ENCODE peak calls at places on chromosome 11, in five cellular contexts. M, E, S, N and K are unnamed samples.
A peak's percentile ranks its signal among the peaks of the same experiment; 100 is the strongest.

GRCh38 chr11:86220654-86221053 is 23.9 kb upstream of the EED start:
- DNase-seq in M (no peak), E (no peak), S (no peak), N (no peak), K (no peak)

GRCh38 chr11:119478711-119479285 is 55.8 kb upstream of the THY1 start:
- DNase-seq in M (no peak), E (no peak), S (no peak), N (no peak), K (no peak)

GRCh38 chr11:44112083-44112865 is 16.8 kb downstream of the EXT2 start:
- DNase-seq in M (peak; percentile 58), E (no peak), S (no peak), N (no peak), K (peak; percentile 58)

GRCh38 chr11:48055292-48056132 is 75.2 kb downstream of the PTPRJ start:
- DNase-seq in M (no peak), E (no peak), S (no peak), N (peak; percentile 71), K (peak; percentile 52)

GRCh38 chr11:115201121-115201792 is 303.0 kb downstream of the CADM1 start:
- DNase-seq in M (peak; percentile 87), E (no peak), S (no peak), N (no peak), K (peak; percentile 56)

GRCh38 chr11:124678416-124678815 is 4.7 kb downstream of the SPA17 start:
- DNase-seq in M (no peak), E (no peak), S (no peak), N (no peak), K (no peak)

GRCh38 chr11:132024587-132025295 is 654.3 kb downstream of the NTM start:
- DNase-seq in M (peak; percentile 39), E (no peak), S (no peak), N (no peak), K (peak; percentile 83)

GRCh38 chr11:34904421-34904950 is 11.7 kb downstream of the APIP start:
- DNase-seq in M (no peak), E (no peak), S (no peak), N (peak; percentile 11), K (no peak)

GRCh38 chr11:47514825-47515647 is 37.9 kb downstream of the CELF1 start:
- DNase-seq in M (peak; percentile 84), E (no peak), S (no peak), N (no peak), K (peak; percentile 91)

GRCh38 chr11:126466288-126467045 is 111.0 kb downstream of the ST3GAL4 start:
- DNase-seq in M (no peak), E (no peak), S (no peak), N (peak; percentile 58), K (no peak)

GRCh38 chr11:134879341-134879740 is 467.3 kb upstream of the B3GAT1 start:
- DNase-seq in M (no peak), E (no peak), S (no peak), N (no peak), K (no peak)

GRCh38 chr11:48028909-48029685 is 48.7 kb downstream of the PTPRJ start:
- DNase-seq in M (peak; percentile 30), E (no peak), S (no peak), N (peak; percentile 58), K (no peak)

GRCh38 chr11:126338346-126339055 is 17.0 kb upstream of the ST3GAL4 start:
- DNase-seq in M (no peak), E (no peak), S (no peak), N (no peak), K (no peak)

GRCh38 chr11:11148104-11148509 is 204.9 kb downstream of the CSNK2A3 start:
- DNase-seq in M (peak; percentile 85), E (no peak), S (peak; percentile 50), N (no peak), K (peak; percentile 76)

GRCh38 chr11:78810489-78811090 is 235.9 kb upstream of the NARS2 start:
- DNase-seq in M (no peak), E (no peak), S (peak; percentile 38), N (no peak), K (no peak)

GRCh38 chr11:104883342-104883741 is 14.9 kb downstream of the CASP12 start:
- DNase-seq in M (no peak), E (no peak), S (no peak), N (no peak), K (no peak)

GRCh38 chr11:80197155-80197554 is 756.3 kb upstream of the TENM4 start:
- DNase-seq in M (no peak), E (no peak), S (no peak), N (no peak), K (no peak)

GRCh38 chr11:76408171-76408965 is 27.2 kb downstream of the GVQW3 start:
- DNase-seq in M (no peak), E (no peak), S (no peak), N (peak; percentile 45), K (peak; percentile 7)

GRCh38 chr11:120554771-120555432 is 43.4 kb downstream of the GRIK4 start:
- DNase-seq in M (peak; percentile 54), E (no peak), S (peak; percentile 45), N (peak; percentile 5), K (peak; percentile 77)

GRCh38 chr11:64759722-64760719 is at the start of gene PYGM:
- DNase-seq in M (peak; percentile 60), E (peak; percentile 66), S (peak; percentile 90), N (no peak), K (peak; percentile 63)
- H3K4me1 ChIP-seq in M (peaks cover 26% of the 10 kb centered on the region), E (peaks cover 40% of the 10 kb centered on the region), S (peaks cover 47% of the 10 kb centered on the region), N (peaks cover 44% of the 10 kb centered on the region), K (peaks cover 54% of the 10 kb centered on the region)

GRCh38 chr11:113278481-113278880 is 35.9 kb upstream of the TTC12 start:
- DNase-seq in M (no peak), E (no peak), S (no peak), N (no peak), K (no peak)
- H3K4me2 ChIP-seq in M (no peak overlapping the region), E (no peak overlapping the region), S (no peak overlapping the region), N (no peak overlapping the region), K (no peak overlapping the region)

GRCh38 chr11:5989203-5989602 is 2.4 kb upstream of the OR52L1 start:
- DNase-seq in M (no peak), E (no peak), S (no peak), N (no peak), K (no peak)
- H3K4me1 ChIP-seq in M (no peaks in the 10 kb centered on the region), E (no peaks in the 10 kb centered on the region), S (no peaks in the 10 kb centered on the region), N (no peaks in the 10 kb centered on the region), K (no peaks in the 10 kb centered on the region)

DNA sequence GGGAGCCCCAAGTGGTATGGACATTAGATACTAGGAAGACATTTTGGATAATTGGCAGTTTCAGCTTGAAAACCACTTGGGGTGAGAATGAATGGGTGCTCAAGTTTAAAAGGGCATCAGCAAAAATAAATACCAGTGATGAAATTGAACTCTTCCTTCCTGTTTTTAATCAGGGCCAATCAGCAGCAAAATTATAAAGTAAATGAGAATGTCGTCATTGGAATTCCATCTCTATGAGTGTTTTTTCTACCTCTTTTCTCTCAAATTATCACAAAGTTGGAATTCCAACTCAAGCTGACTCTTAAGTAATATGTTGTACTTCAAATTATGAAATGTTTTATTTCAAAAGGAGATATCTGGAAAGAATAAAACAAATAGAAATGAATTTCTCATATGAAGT is 730.6 kb downstream of the METTL15 start:
- DNase-seq in M (no peak), E (no peak), S (no peak), N (no peak), K (no peak)
- H3K4me2 ChIP-seq in M (no peak overlapping the region), E (no peak overlapping the region), S (no peak overlapping the region), N (no peak overlapping the region), K (no peak overlapping the region)

GRCh38 chr11:64876226-64876750 is 2.1 kb downstream of the EHD1 start:
- DNase-seq in M (no peak), E (no peak), S (no peak), N (no peak), K (no peak)

GRCh38 chr11:64872790-64873488 is 5.5 kb downstream of the EHD1 start:
- DNase-seq in M (no peak), E (no peak), S (no peak), N (peak; percentile 58), K (no peak)

GRCh38 chr11:64874308-64874707 is 4.1 kb downstream of the EHD1 start:
- DNase-seq in M (no peak), E (no peak), S (no peak), N (peak; percentile 69), K (peak; percentile 68)

GRCh38 chr11:64875369-64876225 is 2.8 kb downstream of the EHD1 start:
- DNase-seq in M (no peak), E (no peak), S (no peak), N (peak; percentile 66), K (no peak)

DNA sequence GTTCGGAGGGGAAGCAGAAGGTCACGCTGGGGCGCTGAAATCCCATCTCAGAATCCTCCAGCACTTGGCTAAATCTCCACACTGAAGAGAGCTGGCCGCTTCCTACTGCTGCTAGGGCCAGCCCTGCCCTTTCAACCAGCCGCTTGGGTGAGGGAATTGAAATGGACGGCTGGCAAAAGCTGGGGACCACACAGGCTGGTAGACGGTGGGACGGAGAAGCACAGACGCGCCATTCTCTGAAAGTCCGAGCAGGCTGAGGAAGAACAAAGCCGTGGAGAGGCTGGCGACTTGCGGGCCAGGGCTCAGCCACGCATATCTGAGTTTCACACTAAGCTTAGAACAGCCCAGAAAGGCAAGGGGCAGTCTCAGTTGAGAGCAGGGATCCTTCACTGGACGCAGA is 3.6 kb downstream of the EHD1 start:
- DNase-seq in M (no peak), E (no peak), S (peak; percentile 37), N (no peak), K (no peak)
- H3K4me1 ChIP-seq in M (peaks cover 29% of the 10 kb centered on the region), E (peaks cover 31% of the 10 kb centered on the region), S (peaks cover 25% of the 10 kb centered on the region), N (peaks cover 76% of the 10 kb centered on the region), K (peaks cover 57% of the 10 kb centered on the region)

GRCh38 chr11:117473692-117474091 is 146.0 kb downstream of the CEP164 start:
- DNase-seq in M (no peak), E (no peak), S (no peak), N (no peak), K (no peak)
- H3K4me2 ChIP-seq in M (no peak overlapping the region), E (no peak overlapping the region), S (no peak overlapping the region), N (no peak overlapping the region), K (no peak overlapping the region)